ENCODE peak calls at places on chromosomes 5 and 9, in seven cellular contexts. H is stimulated activated CD8-positive, alpha-beta memory T cell treated with anti-CD3 and anti-CD28 coated beads, Interleukin-12 subunit alpha, Interleukin-12 subunit beta, amount 100 ng/mL, for 1 hour; W is Ammon's horn; A is T follicular helper cell; I is frontal cortex; V is GM23338; D is activated CD4-positive, alpha-beta T cell treated with anti-CD3 and anti-CD28 coated beads for 24 hours. Z is an unnamed sample.

GRCh38 chr9:6564370-6564769 is 81.2 kb downstream of the GLDC start:
- DNase-seq in H (no peak), W (no peak), A (no peak), I (no peak), V (no peak), D (no peak), Z (no peak)

GRCh38 chr5:121688126-121688525 is 163.6 kb upstream of the FTMT start:
- DNase-seq in H (no peak), W (no peak), A (no peak), I (no peak), V (no peak), D (no peak), Z (no peak)

GRCh38 chr5:32542216-32543059 is 42.9 kb upstream of the SUB1 start:
- DNase-seq in H (no peak), W (no peak), A (no peak), I (no peak), V (no peak), D (peak; percentile 23), Z (no peak)

GRCh38 chr5:129670944-129671343 is 77.0 kb upstream of the MINAR2 start:
- DNase-seq in H (no peak), W (no peak), A (no peak), I (no peak), V (no peak), D (no peak), Z (no peak)

GRCh38 chr5:131998431-131999040 is 12.9 kb downstream of the ACSL6 start:
- DNase-seq in H (no peak), W (no peak), A (no peak), I (no peak), V (no peak), D (no peak), Z (no peak)

GRCh38 chr9:98532147-98532546 is 176.6 kb downstream of the GABBR2 start:
- DNase-seq in H (no peak), W (no peak), A (no peak), I (no peak), V (no peak), D (no peak), Z (no peak)

GRCh38 chr9:98619788-98620187 is 88.9 kb downstream of the GABBR2 start:
- DNase-seq in H (no peak), W (no peak), A (no peak), I (no peak), V (no peak), D (no peak), Z (peak; percentile 60)

GRCh38 chr9:115013998-115014397 is 83.6 kb upstream of the TNFSF8 start:
- DNase-seq in H (peak; percentile 69), W (peak; percentile 87), A (peak; percentile 70), I (peak; percentile 23), V (peak; percentile 78), D (peak; percentile 74), Z (no peak)

GRCh38 chr5:58497956-58498942 is 7.0 kb downstream of the GAPT start:
- DNase-seq in H (no peak), W (peak; percentile 59), A (no peak), I (no peak), V (peak; percentile 77), D (no peak), Z (peak; percentile 19)

GRCh38 chr5:97171703-97172102 is 11.3 kb downstream of the RIOK2 start:
- DNase-seq in H (no peak), W (no peak), A (no peak), I (no peak), V (no peak), D (no peak), Z (no peak)

Z was measured in lower leg skin.